ENCODE peak calls at places on chromosomes 3 and 15, in eight cellular contexts. One of them, this sample, is unnamed.

GRCh38 chr3:8336456-8336855 is 165.2 kb upstream of the LMCD1 start:
- DNase-seq in HCT116: no peak
- DNase-seq in NCI-H1105: no peak
- DNase-seq in HT1080: peak
- DNase-seq in left ventricle myocardium inferior: no peak
- DNase-seq in stimulated activated CD4-positive, alpha-beta T cell treated with anti-CD3 and anti-CD28 coated beads, Interleukin-2, amount 100 ng/mL, for 48 hours: no peak
- DNase-seq in ovary: no peak
- DNase-seq in NCI-H1694: no peak
- DNase-seq in this sample: no peak

GRCh38 chr3:191336833-191337232 is 6.5 kb upstream of the UTS2B start:
- DNase-seq in left ventricle myocardium inferior: no peak
- DNase-seq in stimulated activated CD4-positive, alpha-beta T cell treated with anti-CD3 and anti-CD28 coated beads, Interleukin-2, amount 100 ng/mL, for 48 hours: no peak
- DNase-seq in NCI-H1694: no peak
- DNase-seq in NCI-H1105: no peak
- DNase-seq in ovary: no peak
- DNase-seq in HT1080: no peak
- DNase-seq in HCT116: no peak
- DNase-seq in this sample: no peak

GRCh38 chr15:29844290-29844903 is 22.1 kb upstream of the TJP1 start:
- DNase-seq in left ventricle myocardium inferior: no peak
- DNase-seq in stimulated activated CD4-positive, alpha-beta T cell treated with anti-CD3 and anti-CD28 coated beads, Interleukin-2, amount 100 ng/mL, for 48 hours: no peak
- DNase-seq in NCI-H1694: no peak
- DNase-seq in ovary: no peak
- DNase-seq in HCT116: peak
- DNase-seq in HT1080: peak
- DNase-seq in NCI-H1105: no peak
- DNase-seq in this sample: no peak

GRCh38 chr15:84582583-84583157 is 18.1 kb upstream of the ZSCAN2 start:
- DNase-seq in NCI-H1694: no peak
- DNase-seq in stimulated activated CD4-positive, alpha-beta T cell treated with anti-CD3 and anti-CD28 coated beads, Interleukin-2, amount 100 ng/mL, for 48 hours: no peak
- DNase-seq in HT1080: peak
- DNase-seq in ovary: no peak
- DNase-seq in NCI-H1105: no peak
- DNase-seq in HCT116: no peak
- DNase-seq in left ventricle myocardium inferior: no peak
- DNase-seq in this sample: no peak

GRCh38 chr3:73021301-73021700 is 24.7 kb downstream of the PPP4R2 start:
- DNase-seq in HT1080: no peak
- DNase-seq in ovary: no peak
- DNase-seq in HCT116: no peak
- DNase-seq in NCI-H1105: no peak
- DNase-seq in left ventricle myocardium inferior: no peak
- DNase-seq in NCI-H1694: no peak
- DNase-seq in stimulated activated CD4-positive, alpha-beta T cell treated with anti-CD3 and anti-CD28 coated beads, Interleukin-2, amount 100 ng/mL, for 48 hours: no peak
- DNase-seq in this sample: no peak

GRCh38 chr15:77659350-77660321 is 26.9 kb upstream of the LINGO1 start:
- DNase-seq in NCI-H1105: peak
- DNase-seq in NCI-H1694: peak
- DNase-seq in ovary: no peak
- DNase-seq in stimulated activated CD4-positive, alpha-beta T cell treated with anti-CD3 and anti-CD28 coated beads, Interleukin-2, amount 100 ng/mL, for 48 hours: peak
- DNase-seq in left ventricle myocardium inferior: peak
- DNase-seq in HCT116: peak
- DNase-seq in HT1080: peak
- DNase-seq in this sample: no peak

GRCh38 chr3:9809615-9810356 is at the start of gene TTLL3:
- DNase-seq in left ventricle myocardium inferior: peak
- DNase-seq in HT1080: peak
- DNase-seq in NCI-H1694: peak
- DNase-seq in stimulated activated CD4-positive, alpha-beta T cell treated with anti-CD3 and anti-CD28 coated beads, Interleukin-2, amount 100 ng/mL, for 48 hours: peak
- DNase-seq in HCT116: no peak
- DNase-seq in ovary: peak
- DNase-seq in NCI-H1105: peak
- DNase-seq in this sample: no peak

GRCh38 chr15:93034512-93034911 is 54.5 kb downstream of the RGMA start:
- DNase-seq in NCI-H1105: no peak
- DNase-seq in ovary: no peak
- DNase-seq in stimulated activated CD4-positive, alpha-beta T cell treated with anti-CD3 and anti-CD28 coated beads, Interleukin-2, amount 100 ng/mL, for 48 hours: no peak
- DNase-seq in left ventricle myocardium inferior: no peak
- DNase-seq in HCT116: no peak
- DNase-seq in NCI-H1694: no peak
- DNase-seq in HT1080: no peak
- DNase-seq in this sample: no peak

GRCh38 chr3:46719044-46719565 is 1.4 kb upstream of the PRSS50 start:
- DNase-seq in NCI-H1694: no peak
- DNase-seq in HT1080: no peak
- DNase-seq in stimulated activated CD4-positive, alpha-beta T cell treated with anti-CD3 and anti-CD28 coated beads, Interleukin-2, amount 100 ng/mL, for 48 hours: no peak
- DNase-seq in left ventricle myocardium inferior: no peak
- DNase-seq in HCT116: no peak
- DNase-seq in ovary: no peak
- DNase-seq in NCI-H1105: no peak
- DNase-seq in this sample: no peak

GRCh38 chr15:39828374-39828931 is 45.8 kb upstream of the FSIP1 start:
- DNase-seq in HCT116: no peak
- DNase-seq in NCI-H1694: no peak
- DNase-seq in NCI-H1105: peak
- DNase-seq in ovary: no peak
- DNase-seq in HT1080: peak
- DNase-seq in left ventricle myocardium inferior: no peak
- DNase-seq in stimulated activated CD4-positive, alpha-beta T cell treated with anti-CD3 and anti-CD28 coated beads, Interleukin-2, amount 100 ng/mL, for 48 hours: no peak
- DNase-seq in this sample: no peak

GRCh38 chr3:125374501-125374995 is 577 bp downstream of the ZNF148 start:
- DNase-seq in left ventricle myocardium inferior: peak
- DNase-seq in NCI-H1694: no peak
- DNase-seq in ovary: no peak
- DNase-seq in NCI-H1105: peak
- DNase-seq in HCT116: no peak
- DNase-seq in stimulated activated CD4-positive, alpha-beta T cell treated with anti-CD3 and anti-CD28 coated beads, Interleukin-2, amount 100 ng/mL, for 48 hours: peak
- DNase-seq in HT1080: peak
- DNase-seq in this sample: no peak

GRCh38 chr15:101615414-101615985 is 36.7 kb downstream of the TM2D3 start:
- DNase-seq in HCT116: no peak
- DNase-seq in left ventricle myocardium inferior: peak
- DNase-seq in NCI-H1105: no peak
- DNase-seq in HT1080: no peak
- DNase-seq in ovary: no peak
- DNase-seq in NCI-H1694: no peak
- DNase-seq in stimulated activated CD4-positive, alpha-beta T cell treated with anti-CD3 and anti-CD28 coated beads, Interleukin-2, amount 100 ng/mL, for 48 hours: no peak
- DNase-seq in this sample: no peak

GRCh38 chr15:75172168-75172841 is 29.4 kb upstream of the C15orf39 start:
- DNase-seq in left ventricle myocardium inferior: no peak
- DNase-seq in HCT116: no peak
- DNase-seq in ovary: no peak
- DNase-seq in HT1080: peak
- DNase-seq in stimulated activated CD4-positive, alpha-beta T cell treated with anti-CD3 and anti-CD28 coated beads, Interleukin-2, amount 100 ng/mL, for 48 hours: no peak
- DNase-seq in NCI-H1694: no peak
- DNase-seq in NCI-H1105: no peak
- DNase-seq in this sample: no peak

GRCh38 chr3:70832811-70833509 is 520.5 kb upstream of the MDFIC2 start:
- DNase-seq in ovary: no peak
- DNase-seq in NCI-H1694: no peak
- DNase-seq in stimulated activated CD4-positive, alpha-beta T cell treated with anti-CD3 and anti-CD28 coated beads, Interleukin-2, amount 100 ng/mL, for 48 hours: no peak
- DNase-seq in NCI-H1105: no peak
- DNase-seq in HCT116: no peak
- DNase-seq in left ventricle myocardium inferior: no peak
- DNase-seq in HT1080: peak
- DNase-seq in this sample: no peak

GRCh38 chr3:49654955-49655556 is 19.1 kb upstream of the APEH start:
- DNase-seq in stimulated activated CD4-positive, alpha-beta T cell treated with anti-CD3 and anti-CD28 coated beads, Interleukin-2, amount 100 ng/mL, for 48 hours: no peak
- DNase-seq in NCI-H1105: peak
- DNase-seq in ovary: no peak
- DNase-seq in HT1080: no peak
- DNase-seq in NCI-H1694: no peak
- DNase-seq in HCT116: no peak
- DNase-seq in left ventricle myocardium inferior: no peak
- DNase-seq in this sample: no peak

GRCh38 chr3:32431481-32431880 is 39.8 kb downstream of the CMTM7 start:
- DNase-seq in stimulated activated CD4-positive, alpha-beta T cell treated with anti-CD3 and anti-CD28 coated beads, Interleukin-2, amount 100 ng/mL, for 48 hours: no peak
- DNase-seq in NCI-H1694: no peak
- DNase-seq in HCT116: no peak
- DNase-seq in HT1080: no peak
- DNase-seq in left ventricle myocardium inferior: no peak
- DNase-seq in NCI-H1105: no peak
- DNase-seq in ovary: no peak
- DNase-seq in this sample: no peak

GRCh38 chr3:192571197-192571791 is 156.0 kb downstream of the FGF12 start:
- DNase-seq in HCT116: no peak
- DNase-seq in HT1080: peak
- DNase-seq in NCI-H1105: peak
- DNase-seq in stimulated activated CD4-positive, alpha-beta T cell treated with anti-CD3 and anti-CD28 coated beads, Interleukin-2, amount 100 ng/mL, for 48 hours: no peak
- DNase-seq in left ventricle myocardium inferior: peak
- DNase-seq in NCI-H1694: peak
- DNase-seq in ovary: peak
- DNase-seq in this sample: peak

GRCh38 chr15:99619712-99620111 is 53.9 kb downstream of the MEF2A start:
- DNase-seq in HT1080: no peak
- DNase-seq in ovary: no peak
- DNase-seq in left ventricle myocardium inferior: no peak
- DNase-seq in NCI-H1694: no peak
- DNase-seq in HCT116: no peak
- DNase-seq in stimulated activated CD4-positive, alpha-beta T cell treated with anti-CD3 and anti-CD28 coated beads, Interleukin-2, amount 100 ng/mL, for 48 hours: no peak
- DNase-seq in NCI-H1105: no peak
- DNase-seq in this sample: no peak

GRCh38 chr15:76823903-76824302 is 81.2 kb downstream of the SCAPER start:
- DNase-seq in HCT116: no peak
- DNase-seq in HT1080: no peak
- DNase-seq in stimulated activated CD4-positive, alpha-beta T cell treated with anti-CD3 and anti-CD28 coated beads, Interleukin-2, amount 100 ng/mL, for 48 hours: no peak
- DNase-seq in left ventricle myocardium inferior: no peak
- DNase-seq in NCI-H1105: no peak
- DNase-seq in ovary: no peak
- DNase-seq in NCI-H1694: no peak
- DNase-seq in this sample: no peak

GRCh38 chr3:195258449-195259145 is 12.4 kb downstream of the XXYLT1 start:
- DNase-seq in HCT116: no peak
- DNase-seq in NCI-H1105: no peak
- DNase-seq in HT1080: no peak
- DNase-seq in left ventricle myocardium inferior: no peak
- DNase-seq in stimulated activated CD4-positive, alpha-beta T cell treated with anti-CD3 and anti-CD28 coated beads, Interleukin-2, amount 100 ng/mL, for 48 hours: no peak
- DNase-seq in NCI-H1694: peak
- DNase-seq in ovary: no peak
- DNase-seq in this sample: no peak

GRCh38 chr3:150603888-150604319 is 783 bp downstream of the SELENOT start:
- DNase-seq in NCI-H1105: peak
- DNase-seq in NCI-H1694: no peak
- DNase-seq in ovary: no peak
- DNase-seq in HT1080: no peak
- DNase-seq in stimulated activated CD4-positive, alpha-beta T cell treated with anti-CD3 and anti-CD28 coated beads, Interleukin-2, amount 100 ng/mL, for 48 hours: no peak
- DNase-seq in HCT116: no peak
- DNase-seq in left ventricle myocardium inferior: no peak
- DNase-seq in this sample: no peak

GRCh38 chr3:190539526-190539925 is 25.6 kb downstream of the IL1RAP start:
- DNase-seq in ovary: no peak
- DNase-seq in NCI-H1105: no peak
- DNase-seq in NCI-H1694: no peak
- DNase-seq in HT1080: no peak
- DNase-seq in stimulated activated CD4-positive, alpha-beta T cell treated with anti-CD3 and anti-CD28 coated beads, Interleukin-2, amount 100 ng/mL, for 48 hours: no peak
- DNase-seq in HCT116: no peak
- DNase-seq in left ventricle myocardium inferior: no peak
- DNase-seq in this sample: no peak

GRCh38 chr3:55282994-55283393 is 204.1 kb downstream of the WNT5A start:
- DNase-seq in HCT116: no peak
- DNase-seq in HT1080: no peak
- DNase-seq in left ventricle myocardium inferior: no peak
- DNase-seq in NCI-H1105: no peak
- DNase-seq in NCI-H1694: no peak
- DNase-seq in ovary: no peak
- DNase-seq in stimulated activated CD4-positive, alpha-beta T cell treated with anti-CD3 and anti-CD28 coated beads, Interleukin-2, amount 100 ng/mL, for 48 hours: no peak
- DNase-seq in this sample: no peak

GRCh38 chr3:184757010-184757651 is 45.3 kb upstream of the MAGEF1 start:
- DNase-seq in NCI-H1694: no peak
- DNase-seq in ovary: peak
- DNase-seq in HT1080: peak
- DNase-seq in stimulated activated CD4-positive, alpha-beta T cell treated with anti-CD3 and anti-CD28 coated beads, Interleukin-2, amount 100 ng/mL, for 48 hours: no peak
- DNase-seq in HCT116: no peak
- DNase-seq in left ventricle myocardium inferior: peak
- DNase-seq in NCI-H1105: no peak
- DNase-seq in this sample: no peak

This sample was measured in Panc1.